ENCODE peak calls at places on chromosome 14, in seven cellular contexts. One of them, this sample, is unnamed.

GRCh38 chr14:77861201-77861600 is 61.3 kb downstream of the ADCK1 start:
- DNase-seq in AG04450: no peak
- DNase-seq in EH: no peak
- DNase-seq in effector memory CD4-positive, alpha-beta T cell: no peak
- DNase-seq in heart left ventricle: no peak
- DNase-seq in tibial nerve: no peak
- DNase-seq in H54: no peak
- DNase-seq in this sample: no peak

GRCh38 chr14:22596354-22596879 is 1.7 kb upstream of the ABHD4 start:
- DNase-seq in AG04450: no peak
- DNase-seq in EH: no peak
- DNase-seq in effector memory CD4-positive, alpha-beta T cell: no peak
- DNase-seq in heart left ventricle: no peak
- DNase-seq in tibial nerve: no peak
- DNase-seq in H54: no peak
- DNase-seq in this sample: no peak

GRCh38 chr14:22466520-22466919 is 122.5 kb downstream of the DAD1 start:
- DNase-seq in AG04450: no peak
- DNase-seq in EH: no peak
- DNase-seq in effector memory CD4-positive, alpha-beta T cell: no peak
- DNase-seq in heart left ventricle: no peak
- DNase-seq in tibial nerve: no peak
- DNase-seq in H54: peak; percentile 18
- DNase-seq in this sample: no peak

GRCh38 chr14:101028971-101029667 is 125.6 kb upstream of the RTL1 start:
- DNase-seq in AG04450: no peak
- DNase-seq in EH: no peak
- DNase-seq in effector memory CD4-positive, alpha-beta T cell: no peak
- DNase-seq in heart left ventricle: no peak
- DNase-seq in tibial nerve: no peak
- DNase-seq in H54: no peak
- DNase-seq in this sample: no peak

GRCh38 chr14:103676881-103677675 is 38.2 kb downstream of the XRCC3 start:
- DNase-seq in AG04450: no peak
- DNase-seq in EH: peak; percentile 61
- DNase-seq in effector memory CD4-positive, alpha-beta T cell: no peak
- DNase-seq in heart left ventricle: no peak
- DNase-seq in tibial nerve: no peak
- DNase-seq in H54: no peak
- DNase-seq in this sample: no peak

GRCh38 chr14:70856851-70857498 is 47.7 kb upstream of the MAP3K9 start:
- DNase-seq in AG04450: peak; percentile 77
- DNase-seq in EH: peak; percentile 97
- DNase-seq in effector memory CD4-positive, alpha-beta T cell: no peak
- DNase-seq in heart left ventricle: no peak
- DNase-seq in tibial nerve: no peak
- DNase-seq in H54: peak; percentile 30
- DNase-seq in this sample: no peak

GRCh38 chr14:70660967-70661871 is 19.5 kb downstream of the TTC9 start:
- DNase-seq in AG04450: no peak
- DNase-seq in EH: no peak
- DNase-seq in effector memory CD4-positive, alpha-beta T cell: no peak
- DNase-seq in heart left ventricle: no peak
- DNase-seq in tibial nerve: no peak
- DNase-seq in H54: no peak
- DNase-seq in this sample: no peak

GRCh38 chr14:88553886-88554457 is 835 bp downstream of the PTPN21 start:
- DNase-seq in AG04450: no peak
- DNase-seq in EH: peak; percentile 14
- DNase-seq in effector memory CD4-positive, alpha-beta T cell: no peak
- DNase-seq in heart left ventricle: peak; percentile 13
- DNase-seq in tibial nerve: no peak
- DNase-seq in H54: no peak
- DNase-seq in this sample: no peak

GRCh38 chr14:75982724-75983358 is 1.0 kb upstream of the TGFB3 start:
- DNase-seq in AG04450: peak; percentile 38
- DNase-seq in EH: peak; percentile 61
- DNase-seq in effector memory CD4-positive, alpha-beta T cell: no peak
- DNase-seq in heart left ventricle: peak; percentile 80
- DNase-seq in tibial nerve: peak; percentile 27
- DNase-seq in H54: peak; percentile 47
- DNase-seq in this sample: no peak

GRCh38 chr14:35444104-35444503 is 39.6 kb upstream of the NFKBIA start:
- DNase-seq in AG04450: no peak
- DNase-seq in EH: no peak
- DNase-seq in effector memory CD4-positive, alpha-beta T cell: no peak
- DNase-seq in heart left ventricle: no peak
- DNase-seq in tibial nerve: no peak
- DNase-seq in H54: no peak
- DNase-seq in this sample: no peak

GRCh38 chr14:52961060-52961639 is 10.3 kb upstream of the FERMT2 start:
- DNase-seq in AG04450: peak; percentile 21
- DNase-seq in EH: peak; percentile 72
- DNase-seq in effector memory CD4-positive, alpha-beta T cell: peak; percentile 36
- DNase-seq in heart left ventricle: peak; percentile 56
- DNase-seq in tibial nerve: no peak
- DNase-seq in H54: peak; percentile 42
- DNase-seq in this sample: no peak

GRCh38 chr14:72619881-72620280 is 274.0 kb downstream of the DPF3 start:
- DNase-seq in AG04450: no peak
- DNase-seq in EH: no peak
- DNase-seq in effector memory CD4-positive, alpha-beta T cell: no peak
- DNase-seq in heart left ventricle: no peak
- DNase-seq in tibial nerve: no peak
- DNase-seq in H54: no peak
- DNase-seq in this sample: peak; percentile 1

GRCh38 chr14:105325303-105325702 is 10.8 kb downstream of the PACS2 start:
- DNase-seq in AG04450: no peak
- DNase-seq in EH: no peak
- DNase-seq in effector memory CD4-positive, alpha-beta T cell: no peak
- DNase-seq in heart left ventricle: no peak
- DNase-seq in tibial nerve: no peak
- DNase-seq in H54: no peak
- DNase-seq in this sample: no peak

GRCh38 chr14:101151226-101151929 is 247.9 kb upstream of the RTL1 start:
- DNase-seq in AG04450: no peak
- DNase-seq in EH: no peak
- DNase-seq in effector memory CD4-positive, alpha-beta T cell: no peak
- DNase-seq in heart left ventricle: no peak
- DNase-seq in tibial nerve: no peak
- DNase-seq in H54: no peak
- DNase-seq in this sample: no peak

This sample was measured in progenitor cell of endocrine pancreas.